ENCODE peak calls at places on chromosomes 6 and 20, in five cellular contexts. G is GM12878, O is mucosa of descending colon, P is cardiac muscle cell, D is trophoblast cell. Y is an unnamed sample. For H3K9me3, the result is how much of the 10 kb centered on the place peaks cover.

GRCh38 chr6:159031826-159032225 is 13.0 kb downstream of the TAGAP start:
- DNase-seq in G (no peak), O (no peak), P (no peak), D (no peak), Y (no peak)

GRCh38 chr6:34536251-34536958 is 19.7 kb downstream of the SPDEF start:
- DNase-seq in G (no peak), O (peak), P (no peak), D (no peak), Y (no peak)

GRCh38 chr20:25389858-25390537 is 637 bp downstream of the ABHD12 start:
- DNase-seq in G (no peak), O (peak), P (peak), D (peak), Y (peak)

GRCh38 chr6:141532211-141532610 is 600.5 kb upstream of the GJE1 start:
- DNase-seq in G (no peak), O (no peak), P (no peak), D (no peak), Y (no peak)

GRCh38 chr20:19791887-19792286 is 33.8 kb downstream of the RIN2 start:
- DNase-seq in G (no peak), O (no peak), P (no peak), D (no peak), Y (no peak)

GRCh38 chr6:75183099-75183541 is 22.7 kb downstream of the COL12A1 start:
- DNase-seq in G (no peak), O (no peak), P (peak), D (peak), Y (no peak)

GRCh38 chr6:34239240-34239825 is 2.7 kb downstream of the HMGA1 start:
- DNase-seq in G (no peak), O (no peak), P (no peak), D (no peak), Y (no peak)

GRCh38 chr6:5072440-5072839 is 12.7 kb upstream of the PPP1R3G start:
- DNase-seq in G (no peak), O (no peak), P (no peak), D (no peak), Y (no peak)

GRCh38 chr20:53561505-53561904 is 32.1 kb downstream of the ZNF217 start:
- DNase-seq in G (no peak), O (no peak), P (no peak), D (no peak), Y (no peak)

GRCh38 chr6:353642-354614 is 37.6 kb upstream of the IRF4 start:
- DNase-seq in G (no peak), O (no peak), P (no peak), D (no peak), Y (no peak)
- H3K9me3 ChIP-seq in G (under half), O (under half), P (under half), D (half or more), Y (under half)

GRCh38 chr6:167747645-167748044 is 79.1 kb upstream of the AFDN start:
- DNase-seq in G (no peak), O (no peak), P (no peak), D (no peak), Y (no peak)

GRCh38 chr6:167745660-167746376 is 80.9 kb upstream of the AFDN start:
- DNase-seq in G (no peak), O (no peak), P (no peak), D (peak), Y (no peak)

GRCh38 chr6:167748046-167748445 is 78.7 kb upstream of the AFDN start:
- DNase-seq in G (no peak), O (no peak), P (no peak), D (no peak), Y (no peak)

GRCh38 chr6:167747152-167747427 is 79.6 kb upstream of the AFDN start:
- DNase-seq in G (no peak), O (no peak), P (no peak), D (no peak), Y (no peak)

GRCh38 chr6:167746377-167747151 is 80.1 kb upstream of the AFDN start:
- DNase-seq in G (no peak), O (no peak), P (no peak), D (no peak), Y (no peak)
- H3K9me3 ChIP-seq in G (under half), O (under half), P (under half), D (under half), Y (under half)

GRCh38 chr6:168508903-168509302 is 67.9 kb downstream of the SMOC2 start:
- DNase-seq in G (no peak), O (no peak), P (no peak), D (peak), Y (no peak)

GRCh38 chr6:168504366-168504765 is 63.4 kb downstream of the SMOC2 start:
- DNase-seq in G (no peak), O (no peak), P (no peak), D (no peak), Y (no peak)

GRCh38 chr6:168506460-168506859 is 65.5 kb downstream of the SMOC2 start:
- DNase-seq in G (no peak), O (no peak), P (no peak), D (no peak), Y (no peak)

GRCh38 chr6:168507730-168508129 is 66.7 kb downstream of the SMOC2 start:
- DNase-seq in G (no peak), O (no peak), P (no peak), D (no peak), Y (no peak)

DNA sequence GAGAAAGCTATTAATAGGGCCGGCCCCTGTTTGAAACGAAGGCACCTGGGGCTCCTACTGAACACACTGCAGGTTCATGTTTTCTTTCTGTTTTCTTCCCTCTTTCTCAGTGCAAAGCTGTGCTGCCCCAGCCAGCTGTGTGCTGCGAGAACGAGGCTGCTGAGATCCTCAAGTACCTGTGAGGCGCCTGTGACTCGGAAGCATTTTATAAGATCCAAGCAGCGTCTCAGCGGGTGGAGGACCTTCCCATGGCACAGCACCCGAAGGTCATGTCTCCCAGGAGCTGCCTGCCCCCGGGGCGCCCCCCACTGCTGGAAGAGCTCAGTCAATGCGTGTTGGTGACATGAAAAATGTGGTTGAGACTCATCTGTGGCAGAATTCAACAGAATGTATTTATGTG is 66.3 kb downstream of the SMOC2 start:
- DNase-seq in G (no peak), O (no peak), P (no peak), D (no peak), Y (no peak)
- H3K9me3 ChIP-seq in G (under half), O (under half), P (under half), D (under half), Y (under half)

GRCh38 chr6:99604161-99605073 is 2.2 kb upstream of the PRDM13 start:
- DNase-seq in G (no peak), O (no peak), P (no peak), D (no peak), Y (no peak)
- H3K9me3 ChIP-seq in G (under half), O (under half), P (under half), D (under half), Y (under half)

GRCh38 chr6:155246825-155247224 is 17.0 kb upstream of the CLDN20 start:
- DNase-seq in G (no peak), O (no peak), P (no peak), D (no peak), Y (no peak)
- H3K9me3 ChIP-seq in G (under half), O (under half), P (under half), D (under half), Y (under half)

GRCh38 chr20:30606990-30607389 is 650.5 kb upstream of the DEFB115 start:
- DNase-seq in G (no peak), O (no peak), P (no peak), D (no peak), Y (no peak)
- H3K9me3 ChIP-seq in G (under half), O (under half), P (under half), D (under half), Y (under half)

DNA sequence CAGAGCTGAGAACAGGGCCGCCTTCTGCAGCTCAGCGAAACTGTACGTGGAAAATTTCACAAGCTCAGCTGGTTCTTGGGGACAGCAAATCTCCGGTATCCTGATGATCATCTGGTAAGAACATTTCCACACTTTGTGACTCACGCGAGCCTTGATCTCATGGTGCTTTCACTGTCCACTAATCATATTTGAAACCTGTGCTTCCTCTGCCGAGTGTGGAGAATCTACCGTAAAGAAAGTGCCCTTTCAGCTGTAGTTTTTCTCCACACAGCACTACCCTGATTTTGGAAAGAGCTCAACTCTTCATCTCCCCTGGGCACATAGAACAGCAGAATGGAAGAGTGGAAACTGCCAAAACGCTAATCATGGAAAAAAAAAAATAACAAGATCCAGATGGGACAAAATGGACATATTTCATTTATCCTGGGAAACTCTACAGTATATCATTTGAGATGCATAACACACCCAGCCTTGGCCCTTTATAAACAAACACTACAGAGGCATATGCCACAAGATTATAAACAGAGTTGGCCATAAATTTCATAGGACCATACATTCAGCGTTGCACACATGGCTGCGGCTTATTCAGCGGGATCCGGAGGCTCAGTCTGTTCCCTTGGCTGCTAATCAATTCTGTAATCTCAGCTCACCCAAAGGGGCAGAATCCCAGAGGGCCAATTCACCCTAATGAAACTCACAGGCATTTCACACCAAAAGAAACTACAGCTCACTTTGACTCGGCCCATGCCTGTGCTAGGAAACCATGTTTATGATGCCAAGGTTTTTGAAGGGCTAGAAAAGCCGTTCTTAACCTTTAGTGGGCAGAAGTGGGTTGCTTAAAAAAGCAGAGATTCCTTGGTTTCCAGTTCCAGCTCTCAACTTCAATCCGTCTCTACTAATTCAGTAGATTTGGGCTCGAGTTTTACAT is 434.6 kb downstream of the HDGFL1 start:
- DNase-seq in G (no peak), O (no peak), P (peak), D (no peak), Y (no peak)
- H3K9me3 ChIP-seq in G (under half), O (under half), P (under half), D (under half), Y (under half)

DNA sequence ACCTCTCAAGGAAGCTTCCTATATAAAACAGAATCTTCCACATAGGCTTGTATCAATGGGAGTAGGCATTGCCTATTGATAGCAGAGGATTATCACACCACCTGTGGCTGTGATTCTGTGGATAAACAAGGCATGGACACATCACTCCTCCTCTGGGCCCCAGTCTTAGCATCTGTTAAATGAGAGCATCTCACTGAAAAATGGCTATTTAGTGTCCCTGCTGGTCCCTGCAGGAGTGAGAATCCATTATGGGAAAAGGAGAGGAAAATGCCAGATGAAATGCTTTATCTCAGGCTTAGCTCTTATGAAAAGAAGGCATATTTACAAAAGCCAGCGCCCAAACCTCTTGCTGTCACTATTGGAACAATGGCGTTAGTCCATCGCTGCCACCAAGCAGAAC is 658.5 kb upstream of the CHD6 start:
- DNase-seq in G (no peak), O (no peak), P (no peak), D (no peak), Y (no peak)
- H3K9me3 ChIP-seq in G (under half), O (under half), P (under half), D (under half), Y (under half)